ENCODE peak calls at places on chromosomes 16 and 17, in seven cellular contexts. N, S, Z, M, R, X and G are unnamed samples.

GRCh38 chr17:77433385-77434135 is 292.8 kb downstream of the SEC14L1 start:
- DNase-seq in Z (peak; percentile 70), S (no peak), R (no peak), M (peak; percentile 73), X (no peak), N (no peak), G (peak; percentile 19)

GRCh38 chr17:74532115-74532514 is 840 bp upstream of the CD300LB start:
- DNase-seq in N (no peak), Z (no peak), M (no peak), R (no peak), X (no peak), S (no peak), G (no peak)

GRCh38 chr17:17387461-17388362 is 84.5 kb downstream of the NT5M start:
- DNase-seq in Z (peak; percentile 64), X (no peak), N (peak; percentile 73), M (peak; percentile 12), S (no peak), R (no peak), G (no peak)

GRCh38 chr16:371729-372521 is 1.6 kb upstream of the MRPL28 start:
- DNase-seq in S (no peak), X (no peak), N (no peak), Z (peak; percentile 68), M (no peak), R (no peak), G (no peak)

GRCh38 chr17:34305606-34306005 is 13.6 kb upstream of the CCL8 start:
- DNase-seq in S (no peak), Z (no peak), R (no peak), X (no peak), M (no peak), N (no peak), G (no peak)

GRCh38 chr16:11389631-11390565 is 44.6 kb downstream of the RMI2 start:
- DNase-seq in R (no peak), S (no peak), N (no peak), Z (no peak), M (no peak), X (no peak), G (no peak)

GRCh38 chr17:35312790-35313711 is 60.4 kb downstream of the SLFN11 start:
- DNase-seq in N (no peak), X (peak; percentile 43), R (no peak), Z (peak; percentile 54), M (peak; percentile 77), S (peak; percentile 65), G (peak; percentile 81)

GRCh38 chr16:64975821-64976220 is 146.0 kb downstream of the CDH11 start:
- DNase-seq in R (no peak), S (no peak), X (no peak), M (peak; percentile 50), Z (no peak), N (no peak), G (no peak)

GRCh38 chr17:50708050-50709000 is 611 bp upstream of the ANKRD40 start:
- DNase-seq in R (no peak), M (peak; percentile 45), S (no peak), Z (peak; percentile 37), X (no peak), N (no peak), G (no peak)

GRCh38 chr16:12083625-12084024 is 107.1 kb downstream of the SNX29 start:
- DNase-seq in N (no peak), R (no peak), M (no peak), S (no peak), X (no peak), Z (no peak), G (no peak)

GRCh38 chr17:2932946-2933345 is 130.5 kb downstream of the OR1D5 start:
- DNase-seq in S (no peak), R (no peak), Z (no peak), N (no peak), M (peak; percentile 10), X (no peak), G (no peak)

GRCh38 chr17:50609376-50610074 is 25.2 kb upstream of the ABCC3 start:
- DNase-seq in Z (no peak), M (no peak), X (no peak), R (no peak), S (no peak), N (no peak), G (no peak)

GRCh38 chr17:17485420-17485819 is 8.6 kb downstream of the MED9 start:
- DNase-seq in N (no peak), Z (no peak), M (no peak), R (no peak), S (no peak), X (no peak), G (no peak)

GRCh38 chr16:25855063-25855462 is 163.3 kb downstream of the HS3ST4 start:
- DNase-seq in R (no peak), M (no peak), Z (no peak), S (no peak), N (no peak), X (no peak), G (no peak)

GRCh38 chr17:45575126-45575885 is 84.8 kb upstream of the PLEKHM1 start:
- DNase-seq in R (no peak), Z (peak; percentile 19), S (no peak), X (no peak), N (no peak), M (no peak), G (no peak)

GRCh38 chr17:30922235-30922993 is 669 bp downstream of the ADAP2 start:
- DNase-seq in S (no peak), N (no peak), X (no peak), M (peak; percentile 44), Z (no peak), R (no peak), G (no peak)

GRCh38 chr17:61405047-61405685 is 5.5 kb downstream of the TBX2 start:
- DNase-seq in X (no peak), N (peak; percentile 7), S (no peak), M (no peak), R (no peak), Z (peak; percentile 43), G (no peak)

GRCh38 chr17:44363613-44364159 is at the start of gene FAM171A2:
- DNase-seq in N (peak; percentile 81), S (no peak), M (peak; percentile 82), Z (peak; percentile 63), X (peak; percentile 47), R (no peak), G (peak; percentile 59)